ENCODE peak calls at places on chromosomes 6 and 20, in eight cellular contexts. V, K, Q, D, S, Z, Y and F are unnamed samples.
A peak's percentile ranks its signal among the peaks of the same experiment; 100 is the strongest.

GRCh38 chr6:137223370-137224131 is 4.4 kb upstream of the IFNGR1 start:
- DNase-seq in Z (no peak), S (no peak), Y (no peak), K (no peak), V (peak; percentile 14), D (no peak), Q (no peak), F (no peak)

GRCh38 chr20:45959956-45960630 is 11.9 kb downstream of the ZNF335 start:
- DNase-seq in V (no peak), Y (no peak), Z (no peak), K (no peak), S (no peak), Q (no peak), D (peak; percentile 9), F (no peak)

GRCh38 chr6:33716379-33716778 is 4.9 kb upstream of the UQCC2 start:
- DNase-seq in K (no peak), Q (no peak), Z (peak; percentile 60), S (no peak), D (no peak), Y (no peak), V (no peak), F (no peak)

GRCh38 chr6:25253371-25253770 is 25.8 kb upstream of the CARMIL1 start:
- DNase-seq in V (no peak), D (no peak), K (no peak), S (peak; percentile 46), Q (no peak), Z (no peak), Y (no peak), F (no peak)

GRCh38 chr6:33452496-33452895 is 1.9 kb upstream of the ZBTB9 start:
- DNase-seq in D (no peak), Y (no peak), Q (no peak), Z (no peak), V (no peak), K (no peak), S (no peak), F (no peak)

GRCh38 chr6:127956260-127956888 is 55.5 kb upstream of the THEMIS start:
- DNase-seq in S (no peak), D (no peak), K (no peak), Q (no peak), Z (peak; percentile 23), V (peak; percentile 31), Y (no peak), F (no peak)

GRCh38 chr6:90643366-90643765 is 56.5 kb upstream of the MAP3K7 start:
- DNase-seq in Y (no peak), K (no peak), Q (no peak), V (no peak), Z (no peak), D (no peak), S (no peak), F (no peak)

GRCh38 chr6:16671302-16672289 is 89.7 kb downstream of the ATXN1 start:
- DNase-seq in K (no peak), S (no peak), V (no peak), Q (no peak), D (no peak), Z (no peak), Y (no peak), F (no peak)

GRCh38 chr6:39088331-39088730 is 26.7 kb downstream of the SAYSD1 start:
- DNase-seq in Q (no peak), V (peak; percentile 18), D (no peak), K (no peak), Y (no peak), Z (no peak), S (no peak), F (no peak)

GRCh38 chr6:148999921-149000589 is 253.2 kb downstream of the UST start:
- DNase-seq in V (peak; percentile 84), K (no peak), S (no peak), Q (no peak), Y (no peak), D (peak; percentile 17), Z (no peak), F (no peak)

GRCh38 chr6:93341900-93342613 is 77.3 kb downstream of the EPHA7 start:
- DNase-seq in Z (no peak), D (no peak), K (no peak), V (no peak), Y (no peak), S (peak; percentile 85), Q (no peak), F (no peak)

GRCh38 chr20:47133809-47134456 is 222.6 kb downstream of the ZMYND8 start:
- DNase-seq in Z (no peak), Q (no peak), S (no peak), V (peak; percentile 39), D (no peak), Y (no peak), K (no peak), F (no peak)

GRCh38 chr20:35652641-35653429 is 11.9 kb downstream of the CPNE1 start:
- DNase-seq in V (no peak), K (no peak), S (no peak), D (no peak), Q (no peak), Y (no peak), Z (no peak), F (no peak)

GRCh38 chr6:118565317-118565960 is 17.3 kb downstream of the PLN start:
- DNase-seq in D (peak; percentile 57), Z (peak; percentile 18), V (peak; percentile 18), K (peak; percentile 10), Q (no peak), S (peak; percentile 41), Y (no peak), F (no peak)

GRCh38 chr20:50341880-50342637 is 151.4 kb downstream of the CEBPB start:
- DNase-seq in Q (no peak), Z (no peak), Y (no peak), D (no peak), S (peak; percentile 39), V (no peak), K (no peak), F (no peak)

GRCh38 chr6:127869772-127870404 is 31.0 kb downstream of the THEMIS start:
- DNase-seq in S (no peak), V (no peak), Q (no peak), K (no peak), Z (no peak), Y (no peak), D (no peak), F (no peak)

GRCh38 chr6:48881551-48881950 is 581.5 kb downstream of the MMUT start:
- DNase-seq in V (no peak), Q (no peak), D (no peak), Y (no peak), Z (no peak), K (no peak), S (no peak), F (no peak)

GRCh38 chr6:20965915-20966314 is 431.7 kb downstream of the CDKAL1 start:
- DNase-seq in D (no peak), Y (no peak), Q (no peak), S (no peak), Z (no peak), V (no peak), K (no peak), F (no peak)

GRCh38 chr20:35463455-35464300 is 8.3 kb downstream of the CEP250 start:
- DNase-seq in D (peak; percentile 60), Q (no peak), V (peak; percentile 75), Z (peak; percentile 40), S (peak; percentile 31), K (peak; percentile 46), Y (peak; percentile 36), F (peak; percentile 25)

GRCh38 chr20:32450484-32451061 is 92.4 kb downstream of the ASXL1 start:
- DNase-seq in Y (no peak), K (no peak), S (no peak), Q (no peak), V (no peak), Z (no peak), D (no peak), F (no peak)

GRCh38 chr6:56807335-56807991 is 147.4 kb upstream of the BEND6 start:
- DNase-seq in Y (no peak), S (no peak), Z (no peak), Q (no peak), D (no peak), V (no peak), K (no peak), F (no peak)

GRCh38 chr6:14721103-14721758 is 524.6 kb upstream of the JARID2 start:
- DNase-seq in K (no peak), Q (no peak), S (peak; percentile 29), D (no peak), Z (no peak), Y (no peak), V (no peak), F (no peak)

GRCh38 chr20:51061646-51062045 is 38.7 kb upstream of the KCNG1 start:
- DNase-seq in Z (no peak), D (no peak), K (no peak), Y (no peak), Q (no peak), V (no peak), S (no peak), F (no peak)

GRCh38 chr20:14521016-14521415 is 183.6 kb upstream of the FLRT3 start:
- DNase-seq in S (no peak), Z (no peak), Q (no peak), V (no peak), K (no peak), D (no peak), Y (no peak), F (no peak)

GRCh38 chr6:45438849-45439406 is 61.2 kb upstream of the SUPT3H start:
- DNase-seq in Y (no peak), Q (no peak), D (no peak), K (no peak), Z (peak; percentile 65), S (no peak), V (peak; percentile 64), F (no peak)

GRCh38 chr6:52725133-52725529 is 38.1 kb downstream of the GSTA2 start:
- DNase-seq in Z (no peak), D (no peak), Y (no peak), S (no peak), V (no peak), K (no peak), Q (no peak), F (no peak)

GRCh38 chr6:56555438-56555872 is 87.2 kb downstream of the DST start:
- DNase-seq in V (no peak), S (no peak), K (no peak), Y (no peak), Z (no peak), D (no peak), Q (no peak), F (no peak)

GRCh38 chr20:42494290-42494689 is 695.4 kb downstream of the PTPRT start:
- DNase-seq in Q (no peak), V (no peak), Y (no peak), Z (no peak), K (no peak), S (no peak), D (no peak), F (no peak)